ENCODE peak calls at places on chromosome 13, in seven cellular contexts. D is fibroblast of lung, K is small intestine, Q is left lung, C is heart right ventricle, M is adrenal gland, L is body of pancreas. T is an unnamed sample.

GRCh38 chr13:21322304-21322965 is 136.7 kb downstream of the ZDHHC20 start:
- DNase-seq in Q (no peak), C (no peak), D (no peak), L (no peak), K (no peak), M (no peak), T (no peak)

GRCh38 chr13:48265217-48265815 is 32.3 kb downstream of the ITM2B start:
- DNase-seq in D (no peak), K (no peak), C (no peak), L (no peak), M (no peak), Q (no peak), T (no peak)

GRCh38 chr13:19618925-19619324 is 14.5 kb upstream of the MPHOSPH8 start:
- DNase-seq in C (no peak), L (no peak), Q (no peak), M (no peak), K (peak; percentile 54), D (peak; percentile 54), T (no peak)

GRCh38 chr13:41411536-41411935 is 45.8 kb upstream of the RGCC start:
- DNase-seq in C (no peak), L (no peak), Q (no peak), K (peak; percentile 35), M (no peak), D (peak; percentile 77), T (no peak)

GRCh38 chr13:43684947-43685725 is 101.6 kb downstream of the ENOX1 start:
- DNase-seq in L (no peak), M (no peak), D (no peak), Q (no peak), C (no peak), K (no peak), T (no peak)

GRCh38 chr13:43368003-43368402 is 344.6 kb downstream of the DNAJC15 start:
- DNase-seq in C (no peak), D (peak; percentile 15), L (no peak), M (no peak), Q (no peak), K (peak; percentile 45), T (no peak)

GRCh38 chr13:27455331-27455855 is 5.0 kb upstream of the MTIF3 start:
- DNase-seq in L (no peak), M (no peak), C (no peak), D (peak; percentile 30), Q (no peak), K (peak; percentile 56), T (no peak)

GRCh38 chr13:94387047-94387446 is 92.4 kb downstream of the DCT start:
- DNase-seq in M (no peak), K (no peak), D (no peak), C (no peak), L (no peak), Q (no peak), T (no peak)

GRCh38 chr13:101681834-101682233 is 229.4 kb downstream of the ITGBL1 start:
- DNase-seq in M (no peak), C (no peak), K (no peak), Q (no peak), D (peak; percentile 54), L (no peak), T (no peak)

GRCh38 chr13:112561478-112561877 is 26.5 kb downstream of the TUBGCP3 start:
- DNase-seq in D (no peak), L (no peak), M (no peak), Q (no peak), K (no peak), C (no peak), T (no peak)

GRCh38 chr13:85729296-85729695 is 69.9 kb downstream of the SLITRK6 start:
- DNase-seq in D (peak; percentile 69), M (no peak), C (no peak), L (no peak), Q (no peak), K (no peak), T (no peak)

GRCh38 chr13:90806905-90807304 is 540.6 kb upstream of the MIR17HG start:
- DNase-seq in D (no peak), L (no peak), M (no peak), C (no peak), Q (no peak), K (no peak), T (no peak)

GRCh38 chr13:114148521-114148855 is 16.1 kb upstream of the RASA3 start:
- DNase-seq in Q (no peak), D (no peak), M (no peak), C (no peak), L (peak; percentile 79), K (peak; percentile 56), T (no peak)

GRCh38 chr13:110471156-110471832 is 90.2 kb downstream of the RAB20 start:
- DNase-seq in L (no peak), C (no peak), D (no peak), Q (no peak), K (no peak), M (peak; percentile 37), T (no peak)

GRCh38 chr13:52760078-52760477 is 20.5 kb upstream of the CNMD start:
- DNase-seq in M (no peak), K (no peak), L (no peak), C (no peak), D (no peak), Q (no peak), T (no peak)

GRCh38 chr13:79482271-79482970 is 1.5 kb downstream of the NDFIP2 start:
- DNase-seq in Q (no peak), L (no peak), M (no peak), C (no peak), D (no peak), K (peak; percentile 41), T (no peak)

GRCh38 chr13:79483302-79483701 is 2.3 kb downstream of the NDFIP2 start:
- DNase-seq in C (no peak), M (no peak), Q (no peak), D (peak; percentile 75), L (no peak), K (no peak), T (no peak)

GRCh38 chr13:79485014-79485441 is 4.1 kb downstream of the NDFIP2 start:
- DNase-seq in D (peak; percentile 61), M (peak; percentile 36), L (peak; percentile 41), Q (no peak), K (peak; percentile 94), C (no peak), T (no peak)

GRCh38 chr13:79486433-79487188 is 5.7 kb downstream of the NDFIP2 start:
- DNase-seq in D (no peak), C (no peak), Q (no peak), L (no peak), M (no peak), K (peak; percentile 46), T (no peak)

DNA sequence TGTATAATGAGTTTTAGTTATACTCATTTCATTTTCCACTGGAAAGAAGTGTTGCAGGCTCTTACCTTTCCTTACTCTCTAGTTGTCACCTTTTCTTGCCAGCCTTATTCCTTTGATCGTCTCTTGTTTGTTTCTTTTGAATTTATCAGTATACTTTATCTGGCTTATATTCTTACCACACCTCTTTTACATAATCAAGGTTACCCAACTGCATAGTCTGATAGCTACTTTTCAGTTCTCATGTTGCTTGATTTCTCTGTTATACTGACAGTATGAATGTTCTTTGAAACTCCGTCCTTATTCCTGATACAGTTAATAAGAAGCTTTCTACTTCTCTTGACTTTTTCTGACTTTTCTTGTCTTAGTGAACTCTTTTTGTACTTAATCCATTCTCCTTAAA is 4.5 kb downstream of the NDFIP2 start:
- DNase-seq in D (no peak), C (no peak), K (no peak), M (no peak), L (no peak), Q (no peak), T (no peak)
- H3K4me3 ChIP-seq in D (no peak overlapping the region), C (no peak overlapping the region), K (no peak overlapping the region), M (no peak overlapping the region), L (no peak overlapping the region), Q (no peak overlapping the region), T (no peak overlapping the region)

GRCh38 chr13:77431449-77431848 is 104.1 kb upstream of the SCEL start:
- DNase-seq in Q (no peak), K (no peak), M (no peak), C (no peak), L (no peak), D (no peak), T (no peak)

GRCh38 chr13:77430377-77430951 is 103.6 kb upstream of the MYCBP2 start:
- DNase-seq in K (no peak), C (no peak), M (no peak), D (no peak), L (no peak), Q (no peak), T (no peak)

GRCh38 chr13:77425705-77426104 is 98.8 kb upstream of the MYCBP2 start:
- DNase-seq in C (no peak), L (no peak), D (no peak), M (no peak), K (no peak), Q (no peak), T (no peak)

GRCh38 chr13:77434289-77434688 is 101.2 kb upstream of the SCEL start:
- DNase-seq in C (no peak), Q (no peak), M (peak; percentile 19), L (no peak), K (no peak), D (no peak), T (no peak)

GRCh38 chr13:77429320-77430142 is 102.6 kb upstream of the MYCBP2 start:
- DNase-seq in M (no peak), C (no peak), Q (no peak), D (no peak), L (no peak), K (no peak), T (no peak)
- H3K4me3 ChIP-seq in M (no peak overlapping the region), C (no peak overlapping the region), Q (no peak overlapping the region), D (no peak overlapping the region), L (no peak overlapping the region), K (no peak overlapping the region), T (no peak overlapping the region)

DNA sequence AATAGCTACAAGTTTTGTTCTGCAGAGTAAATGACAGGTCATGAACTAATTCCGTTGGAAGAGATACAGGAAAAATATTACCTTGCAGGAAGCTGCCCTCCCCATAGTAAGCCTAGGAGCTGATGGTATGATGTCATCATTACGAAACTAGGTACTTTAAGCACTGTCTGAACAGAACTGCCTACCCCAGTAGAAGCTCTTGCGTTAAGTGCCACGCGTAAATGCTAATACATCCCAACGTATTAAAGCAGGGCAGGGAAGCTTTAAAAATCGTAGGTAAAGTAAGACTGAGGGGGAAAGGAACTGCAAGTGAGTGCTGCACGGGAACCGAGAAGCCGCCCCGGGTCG is 572 bp downstream of the UGGT2 start:
- DNase-seq in M (no peak), L (no peak), Q (no peak), D (peak; percentile 75), K (peak; percentile 19), C (no peak), T (no peak)
- H3K4me3 ChIP-seq in M (peak overlapping the region; percentile 66), L (peak overlapping the region; percentile 95), Q (peak overlapping the region; percentile 91), D (peak overlapping the region; percentile 99), K (peak overlapping the region; percentile 98), C (peak overlapping the region; percentile 93), T (peak overlapping the region; percentile 97)

DNA sequence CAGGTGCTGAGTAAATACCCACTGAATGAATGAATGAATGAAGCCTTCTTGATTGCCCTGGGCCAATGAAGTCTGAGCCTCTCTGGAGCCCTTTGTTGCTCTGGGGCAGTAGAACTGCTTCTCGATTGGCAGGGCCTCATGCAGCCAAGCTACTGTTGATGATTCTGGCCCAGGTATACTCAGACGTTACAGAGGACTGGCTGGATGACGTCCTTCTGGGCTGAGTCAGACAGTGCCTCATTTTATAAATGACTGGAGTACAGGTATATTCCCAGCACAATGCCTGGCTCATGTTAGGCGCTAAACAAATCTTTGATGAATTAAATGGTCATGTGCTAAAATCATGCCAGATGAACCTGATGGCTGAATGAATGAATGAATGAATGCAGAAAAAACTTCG is 243.8 kb upstream of the MAB21L1 start:
- DNase-seq in K (no peak), Q (no peak), M (no peak), L (no peak), D (no peak), C (no peak), T (no peak)
- H3K4me3 ChIP-seq in K (no peak overlapping the region), Q (no peak overlapping the region), M (no peak overlapping the region), L (no peak overlapping the region), D (no peak overlapping the region), C (no peak overlapping the region), T (no peak overlapping the region)

GRCh38 chr13:79589605-79590511 is 108.9 kb downstream of the NDFIP2 start:
- DNase-seq in M (no peak), D (no peak), C (no peak), K (no peak), Q (no peak), L (no peak), T (no peak)
- H3K4me3 ChIP-seq in M (no peak overlapping the region), D (no peak overlapping the region), C (no peak overlapping the region), K (no peak overlapping the region), Q (no peak overlapping the region), L (no peak overlapping the region), T (no peak overlapping the region)